ENCODE peak calls at places on chromosomes 5 and 9, in six cellular contexts. V, U, B, C, P and Q are unnamed samples.

GRCh38 chr9:99457406-99457805 is 235.3 kb downstream of the SEC61B start:
- DNase-seq in C (no peak), U (no peak), B (no peak), V (no peak), P (no peak), Q (no peak)

GRCh38 chr9:71509054-71509453 is 259.3 kb downstream of the CEMIP2 start:
- DNase-seq in P (no peak), V (no peak), B (no peak), C (no peak), U (no peak), Q (no peak)

GRCh38 chr5:80711938-80712337 is 57.2 kb upstream of the DHFR start:
- DNase-seq in C (peak), U (peak), B (no peak), P (peak), V (no peak), Q (no peak)

GRCh38 chr5:138468133-138468965 is 3.1 kb downstream of the EGR1 start:
- DNase-seq in C (no peak), V (no peak), B (no peak), P (no peak), U (no peak), Q (peak)

GRCh38 chr9:98796364-98797101 is at the start of gene ANKS6:
- DNase-seq in P (peak), V (no peak), C (peak), B (no peak), U (peak), Q (peak)

GRCh38 chr9:99855467-99856176 is 33.9 kb downstream of the NR4A3 start:
- DNase-seq in C (no peak), P (no peak), V (no peak), B (no peak), U (no peak), Q (no peak)

GRCh38 chr5:41410737-41411136 is 99.7 kb downstream of the PLCXD3 start:
- DNase-seq in V (no peak), U (no peak), B (no peak), C (no peak), P (no peak), Q (no peak)

GRCh38 chr5:174693697-174694400 is 30.5 kb upstream of the MSX2 start:
- DNase-seq in C (no peak), P (no peak), B (no peak), V (no peak), U (peak), Q (no peak)

GRCh38 chr5:115398726-115399125 is 102.3 kb upstream of the CCDC112 start:
- DNase-seq in P (no peak), C (no peak), B (no peak), V (no peak), U (no peak), Q (no peak)

GRCh38 chr5:151805414-151806225 is 33.9 kb downstream of the G3BP1 start:
- DNase-seq in B (no peak), U (no peak), P (no peak), V (no peak), C (no peak), Q (no peak)

GRCh38 chr9:97638666-97639065 is 5.0 kb downstream of the NCBP1 start:
- DNase-seq in B (no peak), U (peak), V (no peak), C (no peak), P (no peak), Q (no peak)

GRCh38 chr5:69449511-69449910 is 34.6 kb downstream of the MARVELD2 start:
- DNase-seq in U (no peak), V (no peak), C (no peak), P (no peak), B (no peak), Q (no peak)

GRCh38 chr5:154493274-154493673 is 15.2 kb upstream of the HAND1 start:
- DNase-seq in U (no peak), V (no peak), C (no peak), P (no peak), B (no peak), Q (no peak)

GRCh38 chr9:117796681-117797080 is 92.5 kb downstream of the TLR4 start:
- DNase-seq in V (no peak), U (no peak), C (no peak), P (no peak), B (no peak), Q (no peak)

GRCh38 chr5:137622850-137623249 is 113.0 kb downstream of the KLHL3 start:
- DNase-seq in B (no peak), C (no peak), V (peak), U (peak), P (no peak), Q (peak)

GRCh38 chr9:36204906-36205547 is 14.3 kb downstream of the CLTA start:
- DNase-seq in C (no peak), B (no peak), U (no peak), P (peak), V (no peak), Q (no peak)

GRCh38 chr5:83895860-83896259 is 175.2 kb upstream of the HAPLN1 start:
- DNase-seq in C (no peak), U (no peak), B (no peak), P (no peak), V (no peak), Q (no peak)

GRCh38 chr5:118891252-118891651 is 97.1 kb downstream of the DTWD2 start:
- DNase-seq in P (no peak), C (no peak), V (peak), B (no peak), U (no peak), Q (no peak)

GRCh38 chr5:106521701-106522100 is 1149.0 kb downstream of the EFNA5 start:
- DNase-seq in C (no peak), V (no peak), U (no peak), B (no peak), P (no peak), Q (no peak)

GRCh38 chr5:149581931-149582768 is 852 bp downstream of the ARHGEF37 start:
- DNase-seq in U (no peak), V (no peak), B (no peak), P (no peak), C (no peak), Q (no peak)

GRCh38 chr5:43543434-43543833 is 13.4 kb downstream of the PAIP1 start:
- DNase-seq in P (no peak), V (no peak), C (no peak), U (no peak), B (no peak), Q (no peak)

GRCh38 chr9:108057421-108058136 is 568.0 kb upstream of the KLF4 start:
- DNase-seq in V (no peak), U (no peak), B (no peak), P (no peak), C (no peak), Q (peak)

GRCh38 chr5:140246378-140247122 is 56.4 kb downstream of the PFDN1 start:
- DNase-seq in B (no peak), P (peak), C (no peak), U (no peak), V (no peak), Q (no peak)

GRCh38 chr9:87437966-87438365 is 59.7 kb upstream of the DAPK1 start:
- DNase-seq in V (no peak), U (no peak), C (no peak), B (no peak), P (no peak), Q (no peak)

GRCh38 chr5:9594913-9595312 is 35.2 kb downstream of the TAS2R1 start:
- DNase-seq in C (no peak), P (no peak), B (no peak), V (no peak), U (no peak), Q (no peak)

GRCh38 chr9:87567566-87567965 is 69.9 kb downstream of the DAPK1 start:
- DNase-seq in C (peak), U (no peak), P (no peak), B (no peak), V (no peak), Q (no peak)

GRCh38 chr5:149379177-149379761 is at the start of gene IL17B:
- DNase-seq in V (no peak), U (no peak), C (no peak), B (no peak), P (peak), Q (no peak)

GRCh38 chr9:121073038-121073437 is 1.7 kb upstream of the CNTRL start:
- DNase-seq in B (no peak), C (no peak), V (no peak), P (no peak), U (no peak), Q (peak)

GRCh38 chr5:43215073-43215631 is 23.1 kb downstream of the NIM1K start:
- DNase-seq in C (no peak), B (no peak), P (no peak), V (no peak), U (no peak), Q (peak)

GRCh38 chr5:18270635-18271338 is 636.5 kb downstream of the TAF11L14 start:
- DNase-seq in C (no peak), P (no peak), B (no peak), U (no peak), V (no peak), Q (no peak)

GRCh38 chr9:3963266-3964019 is 336.4 kb downstream of the GLIS3 start:
- DNase-seq in U (no peak), P (no peak), V (no peak), C (no peak), B (no peak), Q (no peak)

GRCh38 chr9:107638922-107639321 is 149.4 kb upstream of the KLF4 start:
- DNase-seq in C (no peak), P (no peak), B (no peak), U (no peak), V (no peak), Q (peak)

GRCh38 chr9:7388755-7389154 is 410.8 kb downstream of the DMAC1 start:
- DNase-seq in C (no peak), B (no peak), P (no peak), V (no peak), U (no peak), Q (no peak)

GRCh38 chr9:135693265-135693664 is 6.0 kb downstream of the SOHLH1 start:
- DNase-seq in V (no peak), B (no peak), U (no peak), P (no peak), C (no peak), Q (no peak)

GRCh38 chr9:23938908-23939307 is 112.9 kb upstream of the ELAVL2 start:
- DNase-seq in U (no peak), B (no peak), V (no peak), P (no peak), C (no peak), Q (no peak)

GRCh38 chr5:69444127-69444754 is 29.3 kb downstream of the MARVELD2 start:
- DNase-seq in P (no peak), V (no peak), B (no peak), C (no peak), U (peak), Q (no peak)

GRCh38 chr9:37433754-37434435 is 11.4 kb downstream of the GRHPR start:
- DNase-seq in U (no peak), C (no peak), V (no peak), B (no peak), P (no peak), Q (no peak)

GRCh38 chr9:73046769-73047168 is 93.9 kb upstream of the ALDH1A1 start:
- DNase-seq in C (no peak), U (no peak), P (no peak), B (no peak), V (no peak), Q (no peak)

GRCh38 chr5:122351416-122352157 is 39.5 kb downstream of the SNCAIP start:
- DNase-seq in U (no peak), C (no peak), P (peak), V (no peak), B (no peak), Q (no peak)

GRCh38 chr9:89759563-89759962 is 154.8 kb downstream of the GADD45G start:
- DNase-seq in B (no peak), U (no peak), V (no peak), C (no peak), P (no peak), Q (no peak)

GRCh38 chr5:39140558-39141168 is 66.5 kb upstream of the RICTOR start:
- DNase-seq in C (no peak), U (no peak), B (no peak), V (no peak), P (no peak), Q (no peak)
- H3K4me3 ChIP-seq in C (no peak), U (no peak), B (no peak), V (no peak), P (no peak), Q (no peak)

GRCh38 chr5:16889203-16889971 is 46.7 kb downstream of the MYO10 start:
- DNase-seq in B (no peak), U (no peak), C (no peak), P (no peak), V (no peak), Q (no peak)

GRCh38 chr5:16888694-16889124 is 47.4 kb downstream of the MYO10 start:
- DNase-seq in B (no peak), V (no peak), U (no peak), P (no peak), C (no peak), Q (no peak)

GRCh38 chr5:16886793-16887345 is 49.2 kb downstream of the MYO10 start:
- DNase-seq in B (no peak), U (no peak), V (no peak), C (no peak), P (no peak), Q (no peak)

GRCh38 chr5:16891043-16891442 is 45.0 kb downstream of the MYO10 start:
- DNase-seq in C (no peak), P (no peak), U (no peak), B (no peak), V (no peak), Q (no peak)

GRCh38 chr5:16889972-16890519 is 46.0 kb downstream of the MYO10 start:
- DNase-seq in C (no peak), V (no peak), B (no peak), P (no peak), U (no peak), Q (no peak)
- TF ChIP-seq GABPA in C (no peak), V (no peak), B (no peak), P (no peak), U (no peak), Q (no peak)

GRCh38 chr9:16572005-16572727 is 298.3 kb downstream of the BNC2 start:
- DNase-seq in B (no peak), V (no peak), P (no peak), U (no peak), C (no peak), Q (no peak)

GRCh38 chr9:16575878-16576245 is 294.6 kb downstream of the BNC2 start:
- DNase-seq in U (no peak), V (no peak), P (no peak), C (no peak), B (no peak), Q (no peak)

GRCh38 chr9:16571127-16571848 is 299.2 kb downstream of the BNC2 start:
- DNase-seq in U (no peak), B (no peak), P (no peak), V (no peak), C (no peak), Q (no peak)

GRCh38 chr9:16579872-16580432 is 290.5 kb downstream of the BNC2 start:
- DNase-seq in V (no peak), C (no peak), B (no peak), P (no peak), U (no peak), Q (no peak)

GRCh38 chr9:16575142-16575877 is 295.2 kb downstream of the BNC2 start:
- DNase-seq in V (no peak), U (no peak), P (no peak), B (no peak), C (no peak), Q (no peak)
- H3K4me3 ChIP-seq in V (no peak), U (no peak), P (no peak), B (no peak), C (no peak), Q (no peak)

GRCh38 chr5:26757941-26758340 is 280.4 kb downstream of the CDH9 start:
- DNase-seq in P (no peak), C (no peak), U (no peak), B (no peak), V (no peak), Q (peak)
- TF ChIP-seq GABPA in P (no peak), C (no peak), U (no peak), B (no peak), V (no peak), Q (no peak)